ENCODE peak calls at places on chromosomes 4 and X, in ten cellular contexts. E, I, J, B, Q, F, O, H, D and G are unnamed samples.

GRCh38 chr4:122003335-122003734 is 51.5 kb upstream of the TRPC3 start:
- DNase-seq in E (no peak), J (peak), B (no peak), Q (peak), F (no peak), D (no peak), I (no peak), O (peak), H (peak), G (peak)

GRCh38 chrX:37509349-37509748 is 62.1 kb upstream of the LANCL3 start:
- DNase-seq in B (no peak), J (no peak), D (no peak), H (no peak), E (peak), Q (peak), F (no peak), O (peak), I (no peak), G (no peak)

GRCh38 chr4:25814323-25814722 is 48.5 kb downstream of the SEL1L3 start:
- DNase-seq in B (no peak), Q (peak), I (peak), D (no peak), F (peak), J (no peak), O (peak), H (no peak), E (peak), G (peak)

GRCh38 chrX:154531626-154532025 is 15.0 kb downstream of the G6PD start:
- DNase-seq in B (no peak), H (no peak), D (no peak), E (peak), J (no peak), F (no peak), I (no peak), O (peak), Q (peak), G (peak)

GRCh38 chrX:133969191-133969590 is 16.2 kb downstream of the GPC3 start:
- DNase-seq in B (no peak), E (no peak), D (no peak), H (no peak), O (no peak), J (no peak), Q (no peak), I (no peak), F (no peak), G (no peak)

GRCh38 chrX:41276661-41277506 is 57.1 kb upstream of the DDX3X start:
- DNase-seq in Q (no peak), J (no peak), O (no peak), B (no peak), I (no peak), H (no peak), F (no peak), D (no peak), E (no peak), G (no peak)

GRCh38 chr4:67765928-67766327 is 11.7 kb upstream of the GNRHR start:
- DNase-seq in F (no peak), B (no peak), D (no peak), I (no peak), E (no peak), H (no peak), Q (no peak), O (no peak), J (no peak), G (no peak)

GRCh38 chrX:21932277-21932996 is 8.1 kb upstream of the SMS start:
- DNase-seq in O (peak), B (peak), I (no peak), H (no peak), Q (peak), D (no peak), J (no peak), F (peak), E (peak), G (peak)

GRCh38 chr4:32560306-32560705 is 1840.1 kb downstream of the PCDH7 start:
- DNase-seq in F (no peak), O (peak), B (no peak), D (no peak), E (peak), J (no peak), I (no peak), H (no peak), Q (peak), G (peak)

GRCh38 chr4:55051532-55051931 is 73.9 kb downstream of the KDR start:
- DNase-seq in O (no peak), Q (no peak), I (no peak), F (no peak), J (no peak), B (no peak), H (no peak), E (no peak), D (no peak), G (no peak)

GRCh38 chr4:108814327-108814726 is 51.5 kb upstream of the ETNPPL start:
- DNase-seq in I (no peak), D (no peak), F (no peak), J (no peak), O (no peak), E (no peak), B (no peak), Q (no peak), H (no peak), G (no peak)

GRCh38 chr4:177339794-177340374 is 30.2 kb downstream of the NEIL3 start:
- DNase-seq in O (peak), Q (peak), F (no peak), H (peak), J (no peak), I (no peak), E (peak), D (no peak), B (peak), G (peak)

GRCh38 chrX:148156986-148157385 is 175.8 kb downstream of the FMR1NB start:
- DNase-seq in F (no peak), D (no peak), O (no peak), I (no peak), Q (no peak), B (no peak), J (no peak), E (no peak), H (no peak), G (no peak)

GRCh38 chr4:94961420-94961819 is 203.7 kb downstream of the BMPR1B start:
- DNase-seq in E (no peak), O (peak), D (no peak), I (no peak), H (no peak), F (no peak), B (no peak), Q (peak), J (no peak), G (peak)

GRCh38 chrX:26848511-26848910 is 614.6 kb downstream of the PPP4R3C start:
- DNase-seq in J (no peak), F (no peak), D (no peak), O (peak), Q (peak), B (no peak), E (peak), H (no peak), I (no peak), G (peak)

GRCh38 chr4:130722370-130722769 is 1626.4 kb downstream of the C4orf33 start:
- DNase-seq in D (no peak), E (no peak), I (no peak), F (no peak), J (no peak), O (no peak), Q (no peak), B (no peak), H (no peak), G (no peak)

GRCh38 chr4:150248181-150248580 is 169.9 kb downstream of the DCLK2 start:
- DNase-seq in E (no peak), F (no peak), B (no peak), Q (no peak), I (no peak), O (no peak), H (no peak), J (no peak), D (no peak), G (no peak)

GRCh38 chr4:173493041-173493440 is 37.0 kb downstream of the HAND2 start:
- DNase-seq in Q (no peak), H (no peak), J (no peak), O (no peak), E (no peak), D (no peak), B (no peak), I (no peak), F (no peak), G (no peak)

GRCh38 chr4:152494020-152494419 is 41.9 kb downstream of the FBXW7 start:
- DNase-seq in I (no peak), D (no peak), Q (no peak), J (no peak), B (no peak), H (no peak), F (no peak), O (no peak), E (no peak), G (no peak)

DNA sequence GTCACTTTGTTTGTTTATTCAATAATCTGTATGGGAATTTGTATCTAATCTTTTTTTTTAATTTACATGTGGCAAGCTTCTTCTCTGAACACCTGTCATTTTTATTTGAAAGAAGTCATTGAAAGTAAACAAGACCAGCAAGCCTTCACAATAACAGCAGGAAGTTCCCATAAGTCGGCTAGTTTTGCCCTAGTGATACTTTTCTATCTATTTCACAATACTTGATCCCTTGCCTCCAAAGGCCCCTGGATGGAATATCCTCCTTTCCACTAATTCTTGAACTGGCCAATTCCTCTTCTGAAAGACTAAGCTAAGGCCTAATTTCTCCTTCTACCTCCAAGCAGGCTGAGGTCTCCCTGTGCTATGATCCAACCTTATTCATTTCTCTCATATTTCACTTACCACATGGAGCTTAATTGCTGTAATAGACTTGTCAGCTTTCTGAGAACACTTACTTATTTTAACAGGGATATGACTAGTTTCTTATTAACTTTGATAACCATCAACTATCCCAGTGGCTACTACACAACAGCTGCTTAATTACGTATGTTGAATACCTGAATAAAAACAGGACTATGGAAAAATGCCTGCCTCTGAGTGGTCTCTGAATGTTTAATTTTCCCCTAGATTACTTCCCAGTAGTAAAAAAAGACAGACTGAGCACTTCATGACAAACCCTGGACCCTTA is 194.2 kb downstream of the MAD2L1 start:
- DNase-seq in I (no peak), F (no peak), E (no peak), B (no peak), D (no peak), J (no peak), H (no peak), O (no peak), Q (no peak), G (no peak)
- TF ChIP-seq CTCF in I (no peak), F (no peak), E (no peak), B (no peak), D (no peak), J (no peak), H (no peak), O (no peak), Q (no peak), G (no peak)

GRCh38 chr4:40205259-40206198 is 8.7 kb downstream of the RHOH start:
- DNase-seq in Q (no peak), F (no peak), J (no peak), E (no peak), D (no peak), I (no peak), B (no peak), O (no peak), H (no peak), G (no peak)
- H3K4me3 ChIP-seq in Q (no peak), F (no peak), J (peak), E (no peak), D (no peak), I (no peak), B (no peak), O (no peak), H (no peak), G (no peak)

DNA sequence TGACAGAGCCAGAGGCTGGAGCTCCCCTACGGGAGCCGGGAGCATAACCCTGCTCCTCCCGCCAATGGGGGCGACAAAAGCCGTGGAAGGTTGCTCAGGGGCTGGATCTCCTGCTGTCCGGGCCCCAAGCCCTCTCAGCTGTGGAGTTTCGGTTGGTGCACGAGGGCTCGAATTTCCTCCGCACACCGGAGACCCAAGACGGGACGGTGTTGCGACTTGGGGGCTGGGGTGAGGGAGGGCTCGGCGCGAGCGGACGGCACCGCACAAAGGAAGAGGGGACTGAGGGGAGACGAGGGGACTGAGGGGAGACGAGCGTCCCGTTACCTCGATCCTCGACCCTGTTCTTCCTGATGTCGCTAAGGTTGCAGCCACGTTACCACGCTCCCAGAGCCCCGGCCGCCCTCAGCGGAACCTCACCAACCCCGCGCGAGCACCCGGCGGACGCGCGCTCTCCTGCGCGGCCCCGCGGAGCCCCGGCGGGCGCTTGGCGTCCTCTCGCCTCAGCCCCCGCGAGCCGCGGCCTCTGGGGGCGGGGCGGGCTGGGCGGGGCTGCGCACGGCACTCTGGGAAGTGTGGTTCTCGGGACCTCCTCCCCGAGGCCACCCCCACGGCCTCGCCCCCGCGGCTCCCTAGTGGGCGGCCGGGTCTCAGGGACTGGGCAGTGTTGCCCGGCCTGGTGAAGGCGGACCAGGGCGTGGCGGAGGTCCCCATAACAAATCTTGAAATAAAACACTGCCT is at the start of gene KLHL8:
- DNase-seq in E (peak), F (peak), H (peak), B (peak), J (peak), D (peak), Q (peak), O (peak), I (peak), G (peak)
- TF ChIP-seq CTCF in E (no peak), F (peak), H (peak), B (peak), J (no peak), D (no peak), Q (no peak), O (peak), I (no peak), G (peak)

DNA sequence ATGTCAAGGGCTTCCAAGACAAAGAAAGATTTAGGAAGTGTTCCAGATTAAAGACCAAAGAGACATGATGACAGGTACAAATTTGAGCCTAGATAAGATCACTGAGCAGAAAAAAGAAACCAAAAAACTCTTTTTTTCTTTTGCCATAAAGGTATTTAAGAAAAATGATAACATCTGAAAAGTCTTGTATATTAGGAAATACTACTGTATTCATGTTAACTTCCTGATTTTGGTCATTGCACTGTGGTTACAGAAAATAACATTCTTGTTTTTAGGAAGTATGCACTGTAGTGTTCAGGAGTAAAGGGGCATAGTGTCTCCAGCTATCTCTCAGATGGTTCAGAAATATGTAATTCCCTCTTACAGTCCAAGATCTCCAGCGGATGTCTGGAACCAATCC is 37.1 kb downstream of the RWDD4 start:
- DNase-seq in F (no peak), D (no peak), O (no peak), E (no peak), Q (no peak), H (no peak), I (no peak), B (no peak), J (no peak), G (no peak)
- H3K4me3 ChIP-seq in F (no peak), D (no peak), O (no peak), E (no peak), Q (no peak), H (no peak), I (no peak), B (no peak), J (no peak), G (no peak)

DNA sequence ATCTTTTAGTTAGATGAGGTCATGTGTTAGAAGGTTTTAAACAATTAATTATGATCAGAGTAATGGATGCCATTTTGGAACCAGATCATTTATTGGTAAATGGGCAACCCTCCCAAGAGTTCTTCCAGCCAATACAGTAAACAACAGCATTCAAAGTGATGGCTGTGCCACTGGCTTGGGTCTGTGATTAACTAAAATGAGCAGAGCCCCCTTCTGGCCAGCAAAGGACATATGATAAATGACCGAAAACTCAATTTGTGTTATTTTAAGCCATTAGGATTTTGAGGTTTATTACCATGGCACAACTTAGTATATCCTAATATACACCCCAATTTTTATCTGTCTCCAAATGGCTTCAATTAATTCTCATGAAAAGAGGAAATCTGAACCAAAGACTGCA is 90.8 kb upstream of the NPFFR2 start:
- DNase-seq in D (no peak), F (no peak), B (no peak), H (peak), Q (peak), O (peak), E (no peak), I (peak), J (peak), G (peak)
- TF ChIP-seq CTCF in D (no peak), F (peak), B (peak), H (peak), Q (peak), O (peak), E (peak), I (peak), J (no peak), G (peak)

GRCh38 chrX:72238183-72238582 is 644 bp downstream of the ERCC6L start:
- DNase-seq in J (no peak), B (no peak), E (no peak), D (no peak), I (no peak), F (no peak), Q (no peak), H (no peak), O (no peak), G (no peak)
- H3K4me3 ChIP-seq in J (peak), B (peak), E (peak), D (no peak), I (no peak), F (no peak), Q (peak), H (peak), O (peak), G (peak)

GRCh38 chr4:41725254-41725653 is 23.3 kb downstream of the PHOX2B start:
- DNase-seq in J (no peak), O (no peak), E (no peak), F (no peak), B (no peak), D (no peak), I (no peak), H (no peak), Q (no peak), G (no peak)
- TF ChIP-seq CTCF in J (no peak), O (no peak), E (peak), F (no peak), B (peak), D (no peak), I (no peak), H (peak), Q (no peak), G (no peak)

GRCh38 chr4:15010038-15010585 is 7.8 kb downstream of the CPEB2 start:
- DNase-seq in I (no peak), D (no peak), O (no peak), E (no peak), H (no peak), F (no peak), J (no peak), Q (no peak), B (no peak), G (no peak)

GRCh38 chr4:15006416-15007024 is 4.2 kb downstream of the CPEB2 start:
- DNase-seq in F (no peak), B (no peak), D (no peak), Q (peak), O (no peak), J (no peak), H (no peak), I (no peak), E (peak), G (no peak)

GRCh38 chr4:15005474-15006115 is 3.3 kb downstream of the CPEB2 start:
- DNase-seq in J (no peak), B (no peak), D (no peak), Q (no peak), F (no peak), H (no peak), I (no peak), E (peak), O (no peak), G (no peak)

GRCh38 chr4:15004701-15005301 is 2.5 kb downstream of the CPEB2 start:
- DNase-seq in F (peak), J (peak), Q (peak), B (peak), E (peak), O (peak), H (peak), D (peak), I (peak), G (peak)

DNA sequence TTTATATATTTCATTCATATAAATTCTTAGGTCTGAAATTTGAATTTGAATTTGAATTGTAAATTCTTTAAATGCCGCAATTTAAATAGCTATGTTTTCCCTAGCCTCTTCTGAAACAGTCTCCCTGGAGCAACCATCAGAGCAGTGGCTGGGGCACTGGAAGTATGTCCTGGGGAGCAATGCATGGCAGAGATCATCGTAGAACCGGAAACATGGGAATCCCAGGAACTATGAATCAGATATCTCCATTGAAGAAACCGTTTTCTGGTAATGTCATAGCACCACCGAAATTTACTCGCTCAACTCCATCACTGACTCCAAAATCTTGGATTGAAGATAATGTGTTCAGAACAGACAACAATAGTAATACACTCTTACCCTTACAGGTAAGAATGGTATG is 4.9 kb downstream of the CPEB2 start:
- DNase-seq in D (no peak), O (no peak), Q (no peak), E (no peak), B (no peak), J (no peak), I (no peak), H (peak), F (no peak), G (no peak)
- H3K4me3 ChIP-seq in D (no peak), O (peak), Q (peak), E (peak), B (peak), J (no peak), I (no peak), H (no peak), F (no peak), G (no peak)

DNA sequence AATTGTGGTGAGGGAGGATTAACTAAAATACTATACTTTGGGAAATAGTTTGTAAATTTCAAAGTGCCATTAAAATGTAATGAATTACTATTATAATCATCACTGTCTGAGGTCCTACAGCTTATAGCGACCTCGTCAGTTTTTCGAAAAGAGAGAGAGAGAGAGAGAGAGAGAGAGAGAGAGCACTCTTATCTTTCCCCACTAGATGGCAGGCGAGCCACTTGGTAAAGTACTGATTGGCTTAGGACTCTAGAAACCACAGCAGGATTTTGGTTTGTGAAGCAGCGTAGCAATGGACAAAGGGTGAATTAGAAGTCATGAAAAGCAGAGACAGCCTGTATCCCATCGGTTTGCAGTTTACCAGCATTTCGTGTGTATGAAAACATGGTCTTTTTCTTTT is 52.5 kb downstream of the LINC00632 start:
- DNase-seq in I (peak), Q (peak), E (peak), D (no peak), O (peak), F (peak), B (no peak), J (peak), H (peak), G (peak)
- TF ChIP-seq CTCF in I (peak), Q (peak), E (peak), D (no peak), O (peak), F (peak), B (peak), J (peak), H (peak), G (peak)